ENCODE peak calls at places on chromosomes 4 and X, in seven cellular contexts. E, I, J, A, K, U and L are unnamed samples. For H3K4me1, the result is how much of the 10 kb centered on the place peaks cover.

GRCh38 chr4:118353452-118353851 is 649 bp upstream of the PRSS12 start:
- DNase-seq in E (no peak), I (no peak), J (no peak), A (no peak), K (no peak), U (no peak), L (no peak)

GRCh38 chrX:105820247-105820646 is 2.1 kb upstream of the NRK start:
- DNase-seq in E (no peak), I (no peak), J (no peak), A (no peak), K (no peak), U (no peak), L (no peak)

GRCh38 chrX:53000447-53001208 is 42.3 kb upstream of the FAM156A start:
- DNase-seq in E (no peak), I (no peak), J (no peak), A (no peak), K (no peak), U (no peak), L (no peak)

GRCh38 chrX:74104356-74105065 is 199.5 kb upstream of the ZCCHC13 start:
- DNase-seq in E (no peak), I (no peak), J (no peak), A (no peak), K (no peak), U (no peak), L (peak)

GRCh38 chrX:131068945-131069719 is 11.0 kb downstream of the ARHGAP36 start:
- DNase-seq in E (no peak), I (no peak), J (peak), A (peak), K (peak), U (no peak), L (no peak)

GRCh38 chrX:9137152-9137551 is 103.2 kb upstream of the FAM9B start:
- DNase-seq in E (no peak), I (no peak), J (no peak), A (no peak), K (no peak), U (no peak), L (no peak)

GRCh38 chr4:181143241-181143854 is 1099.9 kb upstream of the TENM3 start:
- DNase-seq in E (peak), I (peak), J (peak), A (peak), K (peak), U (peak), L (peak)

GRCh38 chr4:64584981-64585557 is 175.8 kb upstream of the TECRL start:
- DNase-seq in E (no peak), I (no peak), J (peak), A (peak), K (no peak), U (no peak), L (peak)

GRCh38 chr4:52051213-52051614 is at the start of gene SPATA18:
- DNase-seq in E (peak), I (peak), J (no peak), A (no peak), K (peak), U (peak), L (peak)

GRCh38 chrX:12819231-12819630 is 28.0 kb downstream of the PRPS2 start:
- DNase-seq in E (no peak), I (no peak), J (no peak), A (no peak), K (no peak), U (no peak), L (no peak)

GRCh38 chr4:47882228-47882627 is 32.2 kb downstream of the NFXL1 start:
- DNase-seq in E (no peak), I (no peak), J (no peak), A (peak), K (no peak), U (no peak), L (peak)

GRCh38 chr4:163776961-163777360 is 282.5 kb downstream of the TMA16 start:
- DNase-seq in E (no peak), I (no peak), J (no peak), A (no peak), K (no peak), U (no peak), L (no peak)

GRCh38 chr4:174156239-174156826 is 127.1 kb downstream of the FBXO8 start:
- DNase-seq in E (no peak), I (no peak), J (peak), A (peak), K (no peak), U (no peak), L (peak)

GRCh38 chr4:137213372-137214173 is 318.7 kb downstream of the PCDH18 start:
- DNase-seq in E (no peak), I (no peak), J (no peak), A (peak), K (no peak), U (no peak), L (peak)

GRCh38 chrX:108312938-108313337 is 125.3 kb downstream of the COL4A6 start:
- DNase-seq in E (no peak), I (peak), J (no peak), A (peak), K (no peak), U (no peak), L (peak)

GRCh38 chr4:188008377-188008776 is 12.8 kb downstream of the ZFP42 start:
- DNase-seq in E (no peak), I (no peak), J (no peak), A (peak), K (no peak), U (no peak), L (peak)

GRCh38 chr4:70704333-70705145 is 16.2 kb downstream of the UTP3 start:
- DNase-seq in E (peak), I (peak), J (peak), A (peak), K (peak), U (peak), L (peak)

GRCh38 chr4:30837131-30837539 is 117.0 kb downstream of the PCDH7 start:
- DNase-seq in E (no peak), I (no peak), J (peak), A (no peak), K (no peak), U (no peak), L (peak)

GRCh38 chr4:150156543-150156942 is 78.3 kb downstream of the DCLK2 start:
- DNase-seq in E (no peak), I (no peak), J (no peak), A (no peak), K (no peak), U (no peak), L (no peak)

GRCh38 chr4:42750831-42751230 is 93.9 kb upstream of the ATP8A1 start:
- DNase-seq in E (no peak), I (no peak), J (no peak), A (no peak), K (no peak), U (no peak), L (no peak)

GRCh38 chr4:13865871-13866669 is 238.5 kb upstream of the BOD1L1 start:
- DNase-seq in E (no peak), I (no peak), J (no peak), A (peak), K (no peak), U (no peak), L (peak)

GRCh38 chr4:77804471-77804870 is 14.7 kb downstream of the CNOT6L start:
- DNase-seq in E (no peak), I (no peak), J (no peak), A (peak), K (no peak), U (no peak), L (peak)

DNA sequence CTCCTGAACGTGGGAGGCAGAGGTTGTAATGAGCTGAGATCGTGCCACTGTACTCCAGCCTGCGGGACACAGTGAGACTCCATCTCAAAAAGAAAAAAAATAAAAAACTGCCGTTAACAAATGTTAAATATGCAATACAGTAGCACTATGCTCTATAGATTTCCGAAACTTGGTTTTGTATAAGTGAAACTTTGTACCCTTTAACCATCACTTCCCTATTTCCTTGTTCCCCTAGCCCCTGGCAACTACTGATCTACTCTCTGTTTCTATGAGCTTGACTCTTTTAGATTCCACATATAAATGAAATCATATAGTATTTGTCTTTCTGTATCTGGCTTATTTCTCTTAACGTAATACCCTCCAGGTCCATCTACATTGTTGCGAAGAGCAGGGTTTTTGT is 74.1 kb downstream of the TAB3 start:
- DNase-seq in E (no peak), I (no peak), J (no peak), A (no peak), K (no peak), U (no peak), L (no peak)
- H3K4me1 ChIP-seq in E (under half), I (under half), J (under half), A (under half), K (under half), U (under half), L (under half)

GRCh38 chrX:23887918-23888317 is 19.8 kb downstream of the APOO start:
- DNase-seq in E (no peak), I (no peak), J (no peak), A (no peak), K (no peak), U (no peak), L (no peak)

GRCh38 chrX:23885803-23886202 is 21.9 kb downstream of the APOO start:
- DNase-seq in E (no peak), I (no peak), J (no peak), A (no peak), K (no peak), U (no peak), L (no peak)

GRCh38 chrX:23890933-23891332 is 16.8 kb downstream of the APOO start:
- DNase-seq in E (no peak), I (no peak), J (no peak), A (no peak), K (no peak), U (no peak), L (no peak)

GRCh38 chrX:23887448-23887847 is 20.3 kb downstream of the APOO start:
- DNase-seq in E (no peak), I (no peak), J (no peak), A (no peak), K (no peak), U (peak), L (no peak)

DNA sequence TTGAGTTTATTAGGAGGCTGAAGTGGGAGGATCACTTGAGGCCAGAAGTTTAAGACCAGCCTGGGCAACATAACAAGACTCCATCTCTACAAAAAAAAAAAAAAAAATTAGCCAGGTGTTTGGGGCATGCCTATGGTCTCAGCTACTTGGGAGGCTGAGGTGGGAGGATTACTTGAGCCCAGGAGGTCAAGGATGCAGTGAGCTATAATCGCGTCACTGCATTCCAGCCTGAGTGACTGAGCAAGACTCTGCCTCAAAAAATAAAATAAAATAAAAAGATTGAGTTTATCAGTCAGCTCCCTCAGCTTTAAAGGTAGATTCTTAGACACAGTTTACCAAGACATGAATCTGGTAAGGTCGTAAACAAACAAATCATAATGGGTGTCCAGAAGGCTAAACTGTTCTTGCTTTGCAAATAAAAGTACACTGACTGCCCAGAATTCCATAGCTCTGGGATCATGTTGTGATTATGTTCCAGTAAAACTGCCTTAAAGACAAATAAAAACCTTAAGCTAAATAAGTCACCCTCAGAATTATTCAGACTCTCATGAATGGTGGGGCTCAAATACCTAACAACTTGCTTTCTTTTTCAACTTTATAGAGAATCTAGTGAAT is 18.7 kb downstream of the APOO start:
- DNase-seq in E (no peak), I (no peak), J (no peak), A (no peak), K (no peak), U (no peak), L (peak)
- H3K4me1 ChIP-seq in E (under half), I (under half), J (under half), A (under half), K (under half), U (under half), L (under half)

GRCh38 chr4:158169931-158170690 is 2.7 kb downstream of the GASK1B start:
- DNase-seq in E (no peak), I (no peak), J (no peak), A (peak), K (no peak), U (no peak), L (no peak)

GRCh38 chr4:158170691-158171455 is 2.0 kb downstream of the GASK1B start:
- DNase-seq in E (peak), I (peak), J (no peak), A (peak), K (peak), U (peak), L (no peak)

GRCh38 chr4:158166701-158167100 is 6.1 kb downstream of the GASK1B start:
- DNase-seq in E (no peak), I (no peak), J (no peak), A (peak), K (no peak), U (no peak), L (no peak)

GRCh38 chr4:158169516-158169915 is 3.3 kb downstream of the GASK1B start:
- DNase-seq in E (no peak), I (no peak), J (no peak), A (no peak), K (no peak), U (no peak), L (no peak)

GRCh38 chr4:158168606-158169005 is 4.2 kb downstream of the GASK1B start:
- DNase-seq in E (no peak), I (no peak), J (no peak), A (no peak), K (no peak), U (no peak), L (no peak)
- H3K4me1 ChIP-seq in E (under half), I (under half), J (under half), A (under half), K (under half), U (under half), L (half or more)

GRCh38 chr4:21554510-21554909 is 394.1 kb downstream of the KCNIP4 start:
- DNase-seq in E (no peak), I (no peak), J (no peak), A (no peak), K (no peak), U (no peak), L (no peak)

GRCh38 chr4:21554036-21554435 is 394.5 kb downstream of the KCNIP4 start:
- DNase-seq in E (no peak), I (no peak), J (no peak), A (no peak), K (no peak), U (no peak), L (no peak)
- H3K4me1 ChIP-seq in E (under half), I (under half), J (under half), A (under half), K (under half), U (under half), L (under half)

GRCh38 chr4:153485374-153485773 is 19.2 kb downstream of the TMEM131L start:
- DNase-seq in E (no peak), I (no peak), J (no peak), A (no peak), K (no peak), U (no peak), L (no peak)

GRCh38 chr4:153488719-153489384 is 22.7 kb downstream of the TMEM131L start:
- DNase-seq in E (peak), I (no peak), J (no peak), A (no peak), K (no peak), U (no peak), L (no peak)

GRCh38 chr4:153485860-153486259 is 19.7 kb downstream of the TMEM131L start:
- DNase-seq in E (no peak), I (no peak), J (no peak), A (no peak), K (no peak), U (no peak), L (no peak)

GRCh38 chr4:153488006-153488718 is 22.0 kb downstream of the TMEM131L start:
- DNase-seq in E (peak), I (no peak), J (no peak), A (peak), K (no peak), U (no peak), L (no peak)

GRCh38 chr4:153486281-153487151 is 20.4 kb downstream of the TMEM131L start:
- DNase-seq in E (no peak), I (peak), J (no peak), A (peak), K (no peak), U (no peak), L (peak)
- H3K4me1 ChIP-seq in E (under half), I (under half), J (under half), A (under half), K (under half), U (under half), L (under half)

GRCh38 chrX:107205770-107206696 is at the start of the genes DNAAF6 and NUP62CL:
- DNase-seq in E (peak), I (peak), J (peak), A (peak), K (peak), U (peak), L (peak)

GRCh38 chrX:107206697-107207065 is 270 bp downstream of the DNAAF6 start:
- DNase-seq in E (no peak), I (no peak), J (no peak), A (no peak), K (no peak), U (no peak), L (no peak)

GRCh38 chrX:107207089-107207488 is 678 bp downstream of the DNAAF6 start:
- DNase-seq in E (no peak), I (no peak), J (no peak), A (no peak), K (no peak), U (no peak), L (no peak)

GRCh38 chrX:107204063-107204605 is 2.1 kb downstream of the NUP62CL start:
- DNase-seq in E (no peak), I (no peak), J (no peak), A (no peak), K (peak), U (peak), L (no peak)

GRCh38 chrX:107207943-107208342 is 1.5 kb downstream of the DNAAF6 start:
- DNase-seq in E (no peak), I (no peak), J (no peak), A (no peak), K (no peak), U (no peak), L (no peak)
- H3K4me1 ChIP-seq in E (under half), I (under half), J (under half), A (under half), K (under half), U (under half), L (under half)

DNA sequence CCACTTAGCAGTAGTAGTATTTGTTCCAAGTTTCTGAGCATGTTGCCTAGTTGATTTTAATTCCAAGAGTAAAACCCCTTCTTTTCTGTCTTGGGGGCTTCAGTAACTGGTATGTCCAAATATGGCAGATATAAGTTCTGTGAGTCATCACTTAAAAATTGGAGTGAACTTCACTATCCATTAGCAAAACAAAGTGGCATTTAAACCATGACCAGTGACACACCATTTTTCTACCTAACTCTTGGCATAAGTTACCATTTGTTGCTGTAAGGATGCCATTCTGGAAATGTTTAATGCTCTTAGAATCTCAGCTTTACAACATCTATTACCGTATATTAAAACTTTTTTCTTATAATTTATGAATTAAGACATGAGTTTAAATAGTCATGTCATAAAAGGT is 102.0 kb downstream of the CBR4 start:
- DNase-seq in E (no peak), I (no peak), J (no peak), A (peak), K (no peak), U (no peak), L (peak)
- H3K4me1 ChIP-seq in E (under half), I (under half), J (under half), A (under half), K (under half), U (under half), L (under half)